ENCODE peak calls at places on chromosomes 11 and 22, in four cellular contexts. D, W, S and M are unnamed samples.
A peak's percentile ranks its signal among the peaks of the same experiment; 100 is the strongest.

GRCh38 chr11:6427516-6427915 is 8.6 kb upstream of the APBB1 start:
- DNase-seq in D (no peak), W (no peak), S (no peak), M (no peak)

GRCh38 chr11:112797653-112798293 is 163.4 kb upstream of the NCAM1 start:
- DNase-seq in D (peak; percentile 6), W (no peak), S (no peak), M (peak; percentile 63)

GRCh38 chr11:16335236-16335962 is 20.9 kb downstream of the SOX6 start:
- DNase-seq in D (no peak), W (no peak), S (no peak), M (no peak)

GRCh38 chr11:12184696-12185095 is 74.3 kb downstream of the MICAL2 start:
- DNase-seq in D (no peak), W (no peak), S (no peak), M (no peak)

GRCh38 chr22:44883011-44883421 is 126.8 kb downstream of the PHF21B start:
- DNase-seq in D (no peak), W (no peak), S (no peak), M (no peak)

GRCh38 chr11:8917157-8917820 is 6.3 kb downstream of the AKIP1 start:
- DNase-seq in D (peak; percentile 87), W (no peak), S (peak; percentile 75), M (peak; percentile 19)

GRCh38 chr22:19559324-19559811 is 35.2 kb upstream of the CLDN5 start:
- DNase-seq in D (no peak), W (no peak), S (no peak), M (no peak)

GRCh38 chr22:27393371-27393770 is 408.2 kb downstream of the MN1 start:
- DNase-seq in D (no peak), W (no peak), S (no peak), M (no peak)

GRCh38 chr11:111525456-111525855 is 10.9 kb downstream of the HOATZ start:
- DNase-seq in D (no peak), W (no peak), S (no peak), M (no peak)

GRCh38 chr11:23143031-23143430 is 282.8 kb upstream of the CCDC179 start:
- DNase-seq in D (no peak), W (no peak), S (no peak), M (no peak)

GRCh38 chr11:66272600-66272999 is 4.2 kb downstream of the RAB1B start:
- DNase-seq in D (no peak), W (peak; percentile 44), S (no peak), M (no peak)

GRCh38 chr11:45855308-45855707 is 8.0 kb downstream of the CRY2 start:
- DNase-seq in D (no peak), W (no peak), S (no peak), M (no peak)

GRCh38 chr11:45850446-45850845 is 3.2 kb downstream of the CRY2 start:
- DNase-seq in D (peak; percentile 18), W (no peak), S (no peak), M (no peak)

GRCh38 chr11:45852018-45852711 is 4.9 kb downstream of the CRY2 start:
- DNase-seq in D (no peak), W (no peak), S (no peak), M (no peak)

GRCh38 chr11:45853616-45854219 is 6.4 kb downstream of the CRY2 start:
- DNase-seq in D (no peak), W (no peak), S (no peak), M (no peak)

GRCh38 chr11:45852712-45853101 is 5.4 kb downstream of the CRY2 start:
- DNase-seq in D (no peak), W (no peak), S (no peak), M (no peak)
- TF ChIP-seq CTCF in D (no peak), W (no peak), S (no peak), M (no peak)

GRCh38 chr22:39959640-39960447 is at the start of gene TMA7B:
- DNase-seq in D (peak; percentile 58), W (peak; percentile 56), S (no peak), M (peak; percentile 42)
- TF ChIP-seq CTCF in D (peak; percentile 47), W (no peak), S (peak; percentile 22), M (peak; percentile 22)

GRCh38 chr11:88494857-88495256 is 157.3 kb upstream of the CTSC start:
- DNase-seq in D (no peak), W (no peak), S (no peak), M (no peak)
- TF ChIP-seq CTCF in D (peak; percentile 14), W (no peak), S (no peak), M (no peak)

DNA sequence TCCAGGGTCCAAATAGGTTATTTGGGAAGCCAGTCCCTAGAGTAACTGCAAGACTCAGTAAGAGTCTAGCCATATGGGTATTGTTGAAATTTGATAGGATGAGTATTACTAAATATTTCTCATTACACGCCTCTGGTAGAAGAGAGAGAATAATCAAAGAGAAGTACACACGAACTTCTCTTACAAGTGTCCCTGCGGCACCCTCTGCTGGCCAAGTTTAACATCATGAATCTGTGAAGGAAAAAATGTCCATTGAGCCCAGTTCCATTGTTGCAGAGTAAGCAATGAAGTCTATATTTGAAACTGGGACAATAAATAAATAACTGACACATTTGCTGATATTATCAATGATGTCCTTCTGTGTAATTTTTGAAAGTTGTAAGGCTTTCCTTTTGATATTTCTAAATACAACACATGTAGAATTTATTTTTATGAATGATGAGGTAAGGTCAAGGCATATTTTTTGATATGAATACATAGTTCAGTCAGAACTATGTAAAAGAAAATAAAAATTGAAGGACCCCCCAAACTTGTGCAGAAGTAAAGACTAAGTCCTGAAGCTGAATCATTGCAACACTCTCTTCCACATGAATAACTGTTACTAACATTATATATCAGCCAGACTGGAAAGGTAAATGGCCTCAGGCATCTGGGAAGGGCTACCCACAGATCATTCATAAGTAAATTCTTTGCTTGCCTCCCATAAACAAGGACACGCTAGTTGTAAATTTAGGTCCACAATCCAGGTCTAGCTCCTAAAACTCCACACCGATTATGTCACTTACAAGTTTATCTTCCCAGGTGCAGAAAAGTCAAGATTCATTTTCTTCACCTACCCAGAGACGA is 10.0 kb downstream of the OR51L1 start:
- DNase-seq in D (peak; percentile 57), W (no peak), S (no peak), M (peak; percentile 65)
- TF ChIP-seq CTCF in D (peak; percentile 60), W (no peak), S (peak; percentile 55), M (peak; percentile 74)

DNA sequence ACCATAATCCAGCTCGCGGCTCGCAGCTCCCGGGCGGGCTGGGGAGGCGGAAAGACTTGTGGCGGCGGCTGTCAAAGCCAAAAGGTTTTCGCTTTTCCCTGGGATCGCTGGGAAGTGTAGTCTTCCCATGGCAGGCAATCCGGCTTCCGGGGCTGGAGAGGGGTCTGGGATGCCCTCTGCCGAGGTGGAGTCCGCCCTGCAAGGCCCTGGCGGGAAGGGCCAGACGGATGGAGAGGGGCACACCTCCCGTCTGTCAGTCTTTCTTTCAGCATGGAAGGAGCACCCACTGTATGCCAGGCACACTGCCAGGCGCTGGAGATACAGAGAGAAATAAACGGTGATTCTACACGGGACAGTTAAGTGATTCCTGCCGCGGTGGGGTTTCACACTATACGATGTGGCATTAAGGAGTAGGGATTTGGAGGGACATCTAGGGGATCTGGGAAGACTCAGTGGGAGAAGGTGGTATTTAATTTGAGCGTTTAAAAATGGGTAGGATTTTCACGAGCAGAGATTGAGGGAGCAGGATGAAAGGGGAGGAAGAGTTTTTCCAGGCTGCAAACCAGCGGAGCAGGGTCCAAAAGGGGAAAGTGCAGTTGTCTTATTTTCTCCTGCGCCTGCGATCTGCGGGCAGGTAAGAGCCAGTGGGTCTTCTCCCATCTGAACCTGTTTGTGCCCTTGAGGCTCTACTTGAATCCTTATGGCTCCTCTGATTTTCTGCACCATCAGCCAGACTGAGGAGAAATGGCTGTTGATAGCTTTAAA is at the start of gene BACE1:
- DNase-seq in D (peak; percentile 85), W (no peak), S (peak; percentile 82), M (no peak)
- TF ChIP-seq CTCF in D (peak; percentile 58), W (no peak), S (peak; percentile 49), M (no peak)

DNA sequence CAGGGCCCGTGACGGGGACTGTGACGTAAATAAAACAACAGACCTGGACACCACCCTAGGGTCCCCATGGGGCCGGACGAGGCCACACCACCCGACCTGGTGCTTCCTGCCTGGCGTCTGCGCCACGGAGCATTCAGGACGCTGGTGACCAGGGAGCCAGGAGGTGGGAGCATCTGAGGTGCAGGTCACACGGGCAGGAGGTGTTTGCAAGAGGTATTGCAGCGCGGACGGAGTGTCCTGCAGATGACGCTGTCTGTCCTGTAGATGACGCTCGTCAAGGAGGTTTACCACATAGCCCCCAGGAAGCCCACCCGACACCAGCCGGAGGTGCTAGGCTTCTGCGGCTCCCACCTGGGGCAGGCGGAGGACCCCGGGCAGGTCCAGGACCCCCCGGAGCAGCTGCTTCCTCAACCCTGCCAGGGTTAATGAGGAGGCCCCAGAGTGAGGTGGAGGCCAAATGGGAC is 986 bp upstream of the MUC5B start:
- DNase-seq in D (no peak), W (peak; percentile 17), S (peak; percentile 38), M (peak; percentile 2)
- TF ChIP-seq CTCF in D (no peak), W (no peak), S (no peak), M (no peak)

GRCh38 chr11:2216400-2217064 is 44.9 kb upstream of the TH start:
- DNase-seq in D (no peak), W (no peak), S (no peak), M (no peak)

GRCh38 chr11:2217211-2218081 is 45.8 kb upstream of the TH start:
- DNase-seq in D (no peak), W (no peak), S (peak; percentile 44), M (no peak)

GRCh38 chr11:2215230-2215560 is 43.6 kb upstream of the TH start:
- DNase-seq in D (no peak), W (no peak), S (no peak), M (no peak)

GRCh38 chr11:2214527-2215229 is 43.1 kb upstream of the TH start:
- DNase-seq in D (no peak), W (no peak), S (peak; percentile 29), M (no peak)

DNA sequence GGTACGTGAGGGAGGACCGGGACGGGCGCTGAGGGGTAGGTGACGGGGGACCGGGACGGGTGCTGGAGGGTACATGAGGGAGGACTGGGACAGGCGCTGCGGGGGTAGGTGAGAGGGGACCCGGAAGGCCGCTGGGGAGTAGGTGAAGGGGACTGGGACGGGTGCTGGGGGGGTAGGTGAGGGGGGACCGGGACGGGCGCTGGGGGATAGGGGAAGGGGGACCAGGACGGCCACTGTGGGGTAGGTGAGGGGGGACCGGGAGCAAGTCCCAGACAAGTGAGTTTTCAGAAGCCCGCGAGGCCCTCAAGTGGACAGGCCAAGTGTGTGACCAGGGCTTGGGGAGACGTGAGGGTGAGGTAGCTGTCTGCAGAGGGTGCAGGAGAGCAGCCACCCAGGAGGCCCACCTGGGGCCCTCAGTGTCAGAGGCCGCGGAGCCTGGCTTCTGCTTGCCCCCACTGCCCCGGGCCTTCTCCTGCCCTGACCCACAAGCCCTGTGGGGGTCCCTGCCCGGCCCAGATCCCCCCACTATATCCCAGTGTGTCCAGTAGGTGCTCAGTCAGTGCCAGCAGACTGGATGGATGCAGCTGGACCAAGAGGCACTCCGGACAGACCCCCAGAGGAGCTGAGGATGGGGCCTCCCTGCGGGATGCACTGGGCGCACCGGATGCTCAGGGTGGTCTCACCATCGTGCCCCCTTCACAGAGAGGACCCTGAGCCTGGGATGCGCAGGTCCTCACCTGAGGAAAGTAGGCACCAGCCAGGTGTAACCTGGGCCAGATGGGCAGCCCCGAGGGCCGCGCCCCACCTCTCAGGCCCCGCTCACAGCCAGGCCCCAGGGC is 44.2 kb upstream of the TH start:
- DNase-seq in D (no peak), W (no peak), S (peak; percentile 35), M (no peak)
- TF ChIP-seq CTCF in D (no peak), W (no peak), S (no peak), M (no peak)

GRCh38 chr11:106642331-106642730 is 375.9 kb downstream of the GUCY1A2 start:
- DNase-seq in D (peak; percentile 86), W (no peak), S (no peak), M (no peak)

GRCh38 chr11:106644824-106645223 is 373.5 kb downstream of the GUCY1A2 start:
- DNase-seq in D (peak; percentile 71), W (no peak), S (no peak), M (no peak)
- TF ChIP-seq CTCF in D (no peak), W (no peak), S (no peak), M (no peak)